ENCODE peak calls at places on chromosomes 1 and 21, in eight cellular contexts. A is GM12865; O is stimulated activated CD8-positive, alpha-beta memory T cell treated with anti-CD3 and anti-CD28 coated beads, Interleukin-4, amount 100 ng/mL, for 1 hour; R is mucosa of gallbladder; K is progenitor cell of endocrine pancreas; Q is right cardiac atrium; E is choroid plexus epithelial cell; F is OCI-LY7. G is an unnamed sample.

GRCh38 chr1:147669475-147670318 is 627 bp downstream of the ACP6 start:
- DNase-seq in A (peak), O (no peak), R (peak), K (peak), Q (peak), E (peak), F (peak), G (peak)

GRCh38 chr1:27528701-27529637 is 39.0 kb upstream of the WASF2 start:
- DNase-seq in A (no peak), O (no peak), R (peak), K (no peak), Q (peak), E (peak), F (no peak), G (peak)

GRCh38 chr1:147236959-147237791 is 5.3 kb upstream of the CHD1L start:
- DNase-seq in A (no peak), O (no peak), R (no peak), K (no peak), Q (no peak), E (no peak), F (no peak), G (no peak)

GRCh38 chr1:93577536-93578432 is 103.9 kb downstream of the BCAR3 start:
- DNase-seq in A (no peak), O (no peak), R (no peak), K (no peak), Q (no peak), E (no peak), F (no peak), G (no peak)

GRCh38 chr1:74785944-74786343 is 53.0 kb downstream of the TYW3 start:
- DNase-seq in A (no peak), O (no peak), R (no peak), K (no peak), Q (no peak), E (no peak), F (no peak), G (no peak)

GRCh38 chr21:41687633-41688032 is 79.2 kb downstream of the RIPK4 start:
- DNase-seq in A (no peak), O (no peak), R (no peak), K (no peak), Q (no peak), E (no peak), F (no peak), G (no peak)

GRCh38 chr21:44083631-44084291 is 23.4 kb upstream of the PWP2 start:
- DNase-seq in A (no peak), O (peak), R (no peak), K (no peak), Q (no peak), E (peak), F (no peak), G (no peak)

GRCh38 chr1:165860065-165860464 is 32.7 kb downstream of the UCK2 start:
- DNase-seq in A (no peak), O (no peak), R (no peak), K (no peak), Q (no peak), E (no peak), F (no peak), G (no peak)

GRCh38 chr1:109611308-109611950 is 8.0 kb downstream of the GNAT2 start:
- DNase-seq in A (no peak), O (no peak), R (no peak), K (no peak), Q (no peak), E (no peak), F (no peak), G (no peak)

GRCh38 chr1:108082006-108082405 is 117.0 kb upstream of the VAV3 start:
- DNase-seq in A (no peak), O (no peak), R (no peak), K (no peak), Q (no peak), E (no peak), F (no peak), G (no peak)

GRCh38 chr1:217889401-217889800 is 258.3 kb downstream of the SPATA17 start:
- DNase-seq in A (no peak), O (no peak), R (peak), K (no peak), Q (peak), E (no peak), F (no peak), G (peak)

GRCh38 chr21:34846601-34847112 is 177.9 kb downstream of the CLIC6 start:
- DNase-seq in A (no peak), O (no peak), R (no peak), K (peak), Q (no peak), E (peak), F (no peak), G (no peak)

GRCh38 chr21:45570071-45570470 is 27.8 kb upstream of the SLC19A1 start:
- DNase-seq in A (no peak), O (no peak), R (no peak), K (no peak), Q (no peak), E (no peak), F (no peak), G (no peak)

GRCh38 chr1:172764378-172764777 is 105.5 kb downstream of the FASLG start:
- DNase-seq in A (no peak), O (no peak), R (no peak), K (no peak), Q (peak), E (peak), F (peak), G (peak)

GRCh38 chr21:35616090-35616489 is 444.2 kb downstream of the SETD4 start:
- DNase-seq in A (peak), O (no peak), R (no peak), K (no peak), Q (no peak), E (peak), F (peak), G (no peak)

GRCh38 chr1:12081648-12082396 is 18.7 kb downstream of the TNFRSF8 start:
- DNase-seq in A (no peak), O (no peak), R (no peak), K (no peak), Q (no peak), E (no peak), F (peak), G (no peak)

GRCh38 chr1:87359586-87359985 is 30.9 kb downstream of the LMO4 start:
- DNase-seq in A (no peak), O (no peak), R (no peak), K (no peak), Q (no peak), E (no peak), F (no peak), G (no peak)

GRCh38 chr1:246669659-246670058 is 54.5 kb upstream of the SCCPDH start:
- DNase-seq in A (no peak), O (no peak), R (no peak), K (no peak), Q (no peak), E (no peak), F (no peak), G (no peak)

GRCh38 chr1:10765734-10766478 is 30.5 kb downstream of the CASZ1 start:
- DNase-seq in A (no peak), O (no peak), R (peak), K (no peak), Q (peak), E (no peak), F (no peak), G (no peak)

GRCh38 chr1:155591770-155592169 is 18.2 kb upstream of the MSTO1 start:
- DNase-seq in A (peak), O (no peak), R (peak), K (no peak), Q (no peak), E (peak), F (peak), G (no peak)

GRCh38 chr1:88890790-88891317 is 513 bp downstream of the GTF2B start:
- DNase-seq in A (peak), O (no peak), R (peak), K (peak), Q (no peak), E (peak), F (peak), G (no peak)

GRCh38 chr1:111598534-111598933 is 21.1 kb upstream of the RAP1A start:
- DNase-seq in A (peak), O (no peak), R (no peak), K (no peak), Q (no peak), E (no peak), F (no peak), G (no peak)

GRCh38 chr1:90362163-90362562 is 354.9 kb downstream of the BARHL2 start:
- DNase-seq in A (no peak), O (no peak), R (no peak), K (no peak), Q (no peak), E (no peak), F (no peak), G (no peak)

GRCh38 chr1:245997471-245998258 is 509.4 kb downstream of the SMYD3 start:
- DNase-seq in A (no peak), O (no peak), R (peak), K (no peak), Q (peak), E (peak), F (no peak), G (peak)

GRCh38 chr1:21622466-21623315 is 46.5 kb downstream of the RAP1GAP start:
- DNase-seq in A (no peak), O (no peak), R (peak), K (peak), Q (peak), E (no peak), F (no peak), G (peak)

GRCh38 chr1:5933050-5933449 is 59.2 kb downstream of the NPHP4 start:
- DNase-seq in A (no peak), O (no peak), R (no peak), K (no peak), Q (no peak), E (no peak), F (no peak), G (no peak)

GRCh38 chr21:33286600-33287456 is 20.7 kb downstream of the IL10RB start:
- DNase-seq in A (no peak), O (no peak), R (peak), K (no peak), Q (peak), E (peak), F (no peak), G (peak)

GRCh38 chr1:192724670-192725069 is 84.2 kb upstream of the RGS2 start:
- DNase-seq in A (no peak), O (no peak), R (no peak), K (no peak), Q (no peak), E (no peak), F (no peak), G (no peak)

G was measured in left ventricle myocardium superior.